ENCODE peak calls at places on chromosomes 2 and 18, in five cellular contexts. W is fibroblast of lung, E is GOT3, G is stromal cell of bone marrow, U is kidney epithelial cell. S is an unnamed sample.

GRCh38 chr18:76817888-76818611 is 4.3 kb upstream of the ZNF236 start:
- DNase-seq in W (no peak), E (no peak), G (no peak), U (no peak), S (no peak)

GRCh38 chr18:63197246-63197791 is 122.2 kb downstream of the BCL2 start:
- DNase-seq in W (no peak), E (no peak), G (no peak), U (no peak), S (no peak)

GRCh38 chr2:46804794-46805193 is 110.8 kb downstream of the MCFD2 start:
- DNase-seq in W (peak), E (no peak), G (peak), U (no peak), S (peak)

GRCh38 chr2:170739048-170739447 is 23.9 kb downstream of the SP5 start:
- DNase-seq in W (peak), E (no peak), G (peak), U (peak), S (no peak)

GRCh38 chr18:50819027-50819726 is 639 bp downstream of the MRO start:
- DNase-seq in W (peak), E (no peak), G (no peak), U (no peak), S (peak)

GRCh38 chr18:24446453-24446852 is 14.0 kb upstream of the HRH4 start:
- DNase-seq in W (no peak), E (no peak), G (no peak), U (no peak), S (no peak)

GRCh38 chr2:190420822-190421221 is 12.7 kb downstream of the MFSD6 start:
- DNase-seq in W (no peak), E (no peak), G (no peak), U (no peak), S (no peak)

GRCh38 chr18:77052656-77053309 is 79.8 kb downstream of the MBP start:
- DNase-seq in W (no peak), E (no peak), G (no peak), U (no peak), S (no peak)

GRCh38 chr18:23121133-23121532 is 14.2 kb upstream of the CABLES1 start:
- DNase-seq in W (no peak), E (no peak), G (no peak), U (no peak), S (no peak)

GRCh38 chr2:203730866-203731265 is 24.4 kb downstream of the CD28 start:
- DNase-seq in W (no peak), E (no peak), G (no peak), U (no peak), S (no peak)

GRCh38 chr18:21853020-21853419 is 112.4 kb downstream of the MIB1 start:
- DNase-seq in W (peak), E (no peak), G (no peak), U (no peak), S (no peak)

GRCh38 chr2:158988501-158988900 is 20.1 kb downstream of the TANC1 start:
- DNase-seq in W (no peak), E (no peak), G (no peak), U (no peak), S (no peak)

GRCh38 chr2:224807153-224807964 is 91.2 kb upstream of the CCDC195 start:
- DNase-seq in W (no peak), E (no peak), G (no peak), U (no peak), S (no peak)

GRCh38 chr18:32308493-32309120 is 118.8 kb downstream of the MEP1B start:
- DNase-seq in W (peak), E (no peak), G (peak), U (peak), S (no peak)

GRCh38 chr2:207928079-207928478 is 97.2 kb downstream of the PLEKHM3 start:
- DNase-seq in W (no peak), E (no peak), G (peak), U (no peak), S (no peak)

GRCh38 chr2:176096986-176097819 is 2.4 kb upstream of the HOXD12 start:
- DNase-seq in W (peak), E (peak), G (peak), U (no peak), S (peak)

GRCh38 chr2:27860111-27860510 is 30.1 kb downstream of the RBKS start:
- DNase-seq in W (peak), E (no peak), G (peak), U (peak), S (no peak)

GRCh38 chr2:71669628-71670429 is 216.5 kb downstream of the DYSF start:
- DNase-seq in W (no peak), E (no peak), G (no peak), U (no peak), S (peak)

GRCh38 chr2:115825912-115826311 is 1383.5 kb downstream of the DPP10 start:
- DNase-seq in W (no peak), E (no peak), G (no peak), U (no peak), S (no peak)

GRCh38 chr2:165794520-165794882 is 454 bp upstream of the GALNT3 start:
- DNase-seq in W (peak), E (no peak), G (peak), U (no peak), S (peak)

GRCh38 chr2:109674894-109675534 is 60.9 kb downstream of the SOWAHC start:
- DNase-seq in W (no peak), E (no peak), G (no peak), U (no peak), S (no peak)

GRCh38 chr2:170696006-170696405 is 19.1 kb upstream of the SP5 start:
- DNase-seq in W (no peak), E (no peak), G (no peak), U (no peak), S (no peak)

GRCh38 chr2:17877811-17878221 is 651 bp upstream of the KCNS3 start:
- DNase-seq in W (peak), E (no peak), G (no peak), U (no peak), S (peak)

GRCh38 chr2:111707700-111708099 is 176.3 kb downstream of the ANAPC1 start:
- DNase-seq in W (no peak), E (no peak), G (no peak), U (no peak), S (no peak)

GRCh38 chr2:169982929-169983328 is 155.7 kb downstream of the UBR3 start:
- DNase-seq in W (no peak), E (no peak), G (no peak), U (no peak), S (no peak)

GRCh38 chr2:162063899-162064298 is 10.1 kb downstream of the DPP4 start:
- DNase-seq in W (no peak), E (no peak), G (no peak), U (no peak), S (no peak)

GRCh38 chr2:55115795-55116597 is 65.7 kb upstream of the RTN4 start:
- DNase-seq in W (peak), E (no peak), G (no peak), U (peak), S (no peak)

GRCh38 chr18:7370812-7371211 is 139.9 kb downstream of the LRRC30 start:
- DNase-seq in W (no peak), E (no peak), G (no peak), U (no peak), S (peak)

GRCh38 chr2:74093426-74093825 is 54.3 kb downstream of the BOLA3 start:
- DNase-seq in W (no peak), E (no peak), G (no peak), U (no peak), S (no peak)

GRCh38 chr2:20593072-20594034 is 57.5 kb downstream of the HS1BP3 start:
- DNase-seq in W (peak), E (no peak), G (peak), U (peak), S (no peak)

GRCh38 chr2:188524519-188525113 is 232.9 kb downstream of the GULP1 start:
- DNase-seq in W (peak), E (peak), G (peak), U (no peak), S (peak)

GRCh38 chr2:158211516-158211915 is 109.8 kb downstream of the UPP2 start:
- DNase-seq in W (peak), E (no peak), G (peak), U (peak), S (no peak)

GRCh38 chr2:200810252-200810650 is 1.5 kb upstream of the BZW1 start:
- DNase-seq in W (peak), E (no peak), G (peak), U (no peak), S (peak)

GRCh38 chr2:201786471-201786870 is 5.7 kb upstream of the ALS2 start:
- DNase-seq in W (peak), E (no peak), G (no peak), U (no peak), S (no peak)

GRCh38 chr18:78736015-78736690 is 243.5 kb upstream of the SALL3 start:
- DNase-seq in W (no peak), E (no peak), G (no peak), U (no peak), S (no peak)

GRCh38 chr18:3380384-3380961 is 69.5 kb upstream of the TGIF1 start:
- DNase-seq in W (peak), E (no peak), G (peak), U (peak), S (no peak)

GRCh38 chr2:166000401-166000800 is 46.8 kb upstream of the TTC21B start:
- DNase-seq in W (no peak), E (no peak), G (no peak), U (no peak), S (no peak)

GRCh38 chr18:60684843-60685513 is 312.4 kb upstream of the MC4R start:
- DNase-seq in W (peak), E (no peak), G (peak), U (no peak), S (no peak)